ENCODE peak calls at places on chromosomes 4 and X, in five cellular contexts. Y is HuH-7; R is stimulated activated naive CD8-positive, alpha-beta T cell treated with anti-CD3 and anti-CD28 coated beads, Interleukin-15, Interleukin-2, amounts not matched to agents 100 U/mL and 50 U/mL, for 24 hours; K is iPS-NIHi11; F is stomach. L is an unnamed sample.

GRCh38 chrX:28576117-28576516 is 11.1 kb upstream of the IL1RAPL1 start:
- DNase-seq in F (no peak), K (no peak), R (no peak), Y (no peak), L (no peak)

GRCh38 chr4:113919611-113920010 is 59.8 kb downstream of the ARSJ start:
- DNase-seq in Y (no peak), R (no peak), K (no peak), F (no peak), L (no peak)

GRCh38 chrX:10833299-10834169 is 213.1 kb upstream of the MID1 start:
- DNase-seq in F (peak), K (peak), Y (peak), R (no peak), L (peak)

GRCh38 chr4:71110499-71110898 is 117.0 kb downstream of the DCK start:
- DNase-seq in Y (no peak), F (no peak), R (no peak), K (no peak), L (no peak)

GRCh38 chrX:73758253-73758652 is 195.3 kb downstream of the CHIC1 start:
- DNase-seq in F (no peak), Y (no peak), K (no peak), R (no peak), L (no peak)

GRCh38 chr4:173168396-173169177 is at the start of gene GALNT7:
- DNase-seq in F (peak), K (peak), Y (peak), R (peak), L (peak)

GRCh38 chr4:186702940-186703339 is 20.7 kb downstream of the FAT1 start:
- DNase-seq in Y (no peak), K (no peak), R (no peak), F (no peak), L (no peak)

GRCh38 chr4:5773271-5773555 is 62.2 kb downstream of the EVC start:
- DNase-seq in R (no peak), F (no peak), K (no peak), Y (no peak), L (no peak)

GRCh38 chr4:7984286-7984925 is 44.7 kb upstream of the AFAP1 start:
- DNase-seq in F (no peak), R (no peak), Y (no peak), K (no peak), L (no peak)

GRCh38 chr4:72959411-72959810 is 110.1 kb downstream of the COX18 start:
- DNase-seq in F (no peak), K (no peak), Y (no peak), R (no peak), L (no peak)

GRCh38 chr4:107258359-107258758 is 222.2 kb upstream of the DKK2 start:
- DNase-seq in R (no peak), K (no peak), Y (no peak), F (no peak), L (no peak)

GRCh38 chr4:101806914-101807313 is 16.4 kb downstream of the BANK1 start:
- DNase-seq in F (no peak), K (peak), Y (no peak), R (no peak), L (peak)

GRCh38 chr4:189912170-189912569 is 28.5 kb upstream of the FRG1 start:
- DNase-seq in R (no peak), K (peak), F (no peak), Y (no peak), L (no peak)

GRCh38 chrX:19563746-19564145 is 48.4 kb upstream of the MAP3K15 start:
- DNase-seq in Y (no peak), F (no peak), K (no peak), R (no peak), L (no peak)

GRCh38 chr4:159269143-159269542 is 166.3 kb downstream of the RAPGEF2 start:
- DNase-seq in K (no peak), F (no peak), Y (no peak), R (no peak), L (no peak)

GRCh38 chr4:55706526-55706925 is 70.4 kb upstream of the NMU start:
- DNase-seq in Y (no peak), F (no peak), R (no peak), K (no peak), L (no peak)

GRCh38 chr4:140793291-140793690 is 37.1 kb upstream of the TBC1D9 start:
- DNase-seq in K (no peak), F (no peak), Y (no peak), R (no peak), L (no peak)

GRCh38 chrX:9420513-9420912 is 44.3 kb upstream of the TBL1X start:
- DNase-seq in R (no peak), K (no peak), Y (no peak), F (no peak), L (no peak)

GRCh38 chr4:19936471-19936870 is 315.2 kb upstream of the SLIT2 start:
- DNase-seq in Y (no peak), K (no peak), F (no peak), R (no peak), L (no peak)

GRCh38 chr4:177964061-177964460 is 521.8 kb upstream of the AGA start:
- DNase-seq in F (no peak), R (no peak), K (no peak), Y (no peak), L (no peak)

GRCh38 chr4:3207531-3208037 is 41.4 kb upstream of the MSANTD1 start:
- DNase-seq in K (no peak), F (no peak), Y (no peak), R (no peak), L (no peak)

GRCh38 chr4:112765317-112765989 is 128.5 kb downstream of the LARP7 start:
- DNase-seq in K (peak), Y (peak), F (no peak), R (no peak), L (no peak)

GRCh38 chr4:82739292-82740190 is 59.1 kb downstream of the SCD5 start:
- DNase-seq in R (peak), F (peak), Y (peak), K (peak), L (peak)